ENCODE peak calls at places on chromosomes 2 and 18, in seven cellular contexts. S is CD8-positive, alpha-beta T cell; G is activated B cell treated with CpG ODN at 0.5 μM for 24 hours; X is H9; H is fibroblast of gingiva; Y is stimulated activated CD4-positive, alpha-beta T cell treated with anti-CD3 and anti-CD28 coated beads, Interleukin-15, amount 100 ng/mL, for 48 hours; V is midbrain. J is an unnamed sample.

GRCh38 chr2:239441724-239442123 is 40.9 kb upstream of the HDAC4 start:
- DNase-seq in S (no peak), Y (no peak), X (no peak), H (no peak), G (no peak), V (no peak), J (no peak)

GRCh38 chr2:158199928-158200650 is 98.4 kb downstream of the UPP2 start:
- DNase-seq in V (no peak), G (no peak), H (no peak), X (no peak), Y (no peak), S (no peak), J (no peak)

GRCh38 chr2:160109939-160110673 is 47.7 kb upstream of the PLA2R1 start:
- DNase-seq in G (no peak), Y (peak), X (peak), H (peak), V (peak), S (peak), J (peak)

GRCh38 chr2:52881606-52882005 is 886.0 kb upstream of the CHAC2 start:
- DNase-seq in X (no peak), Y (no peak), H (peak), G (no peak), V (no peak), S (no peak), J (no peak)

GRCh38 chr2:173511357-173511756 is 156.7 kb downstream of the CDCA7 start:
- DNase-seq in H (no peak), G (no peak), V (no peak), Y (no peak), X (no peak), S (no peak), J (no peak)

GRCh38 chr2:24827321-24828261 is 34.4 kb downstream of the CENPO start:
- DNase-seq in S (peak), Y (peak), X (peak), G (peak), H (peak), V (peak), J (peak)

GRCh38 chr2:70344195-70344594 is 42.3 kb upstream of the FAM136A start:
- DNase-seq in V (no peak), H (no peak), G (no peak), Y (no peak), X (no peak), S (no peak), J (no peak)

GRCh38 chr2:199160677-199161465 is 296.9 kb downstream of the SATB2 start:
- DNase-seq in Y (no peak), H (peak), S (no peak), X (no peak), G (no peak), V (no peak), J (no peak)

GRCh38 chr2:98876741-98877140 is 59.3 kb downstream of the CRACDL start:
- DNase-seq in H (no peak), Y (no peak), S (no peak), V (no peak), X (no peak), G (no peak), J (no peak)

GRCh38 chr2:138910427-138910826 is 130.2 kb upstream of the NXPH2 start:
- DNase-seq in H (no peak), S (no peak), Y (no peak), G (no peak), X (no peak), V (no peak), J (no peak)

GRCh38 chr2:46131-46470 is 204 bp downstream of the FAM110C start:
- DNase-seq in V (no peak), G (no peak), H (no peak), Y (no peak), X (peak), S (no peak), J (no peak)

GRCh38 chr2:127080941-127081769 is 25.8 kb downstream of the BIN1 start:
- DNase-seq in X (no peak), V (no peak), H (peak), G (peak), Y (peak), S (peak), J (no peak)

GRCh38 chr2:25322313-25322712 is 19.4 kb downstream of the DNMT3A start:
- DNase-seq in S (no peak), G (no peak), Y (no peak), X (no peak), H (no peak), V (no peak), J (no peak)

GRCh38 chr2:44268259-44268649 is 7.0 kb upstream of the SLC3A1 start:
- DNase-seq in V (no peak), H (peak), X (no peak), S (no peak), G (no peak), Y (no peak), J (no peak)

GRCh38 chr18:25827961-25828561 is 262.4 kb downstream of the SS18 start:
- DNase-seq in H (no peak), S (no peak), V (no peak), Y (no peak), G (no peak), X (peak), J (no peak)

GRCh38 chr2:47438084-47438483 is 35.1 kb downstream of the MSH2 start:
- DNase-seq in V (no peak), Y (no peak), X (no peak), H (no peak), G (no peak), S (no peak), J (no peak)

GRCh38 chr2:190947139-190947538 is 66.5 kb downstream of the GLS start:
- DNase-seq in S (no peak), X (no peak), Y (no peak), H (no peak), V (no peak), G (no peak), J (no peak)

GRCh38 chr2:197191177-197191947 is 119.2 kb downstream of the ANKRD44 start:
- DNase-seq in H (no peak), G (no peak), Y (no peak), S (no peak), V (peak), X (no peak), J (peak)

GRCh38 chr18:76544511-76545350 is 49.7 kb upstream of the ZNF516 start:
- DNase-seq in S (no peak), V (no peak), H (no peak), Y (no peak), G (no peak), X (no peak), J (no peak)

GRCh38 chr2:167817908-167818307 is 429.5 kb downstream of the STK39 start:
- DNase-seq in Y (no peak), H (no peak), X (no peak), S (no peak), V (no peak), G (no peak), J (no peak)

GRCh38 chr2:100178085-100178788 is 35.8 kb upstream of the AFF3 start:
- DNase-seq in S (no peak), V (no peak), Y (no peak), G (no peak), H (no peak), X (peak), J (peak)

GRCh38 chr18:4250141-4250540 is 205.0 kb downstream of the DLGAP1 start:
- DNase-seq in Y (no peak), G (no peak), X (no peak), S (no peak), H (no peak), V (no peak), J (no peak)

GRCh38 chr2:149994057-149994728 is 406.6 kb upstream of the MMADHC start:
- DNase-seq in X (no peak), S (no peak), Y (no peak), V (no peak), H (peak), G (no peak), J (no peak)